ENCODE peak calls at places on chromosomes 16 and 17, in seven cellular contexts. One of them, this sample, is unnamed.

GRCh38 chr16:70588565-70588964 is 57.8 kb upstream of the IL34 start:
- DNase-seq in left lung: no peak
- DNase-seq in GM06990: no peak
- DNase-seq in H1: no peak
- DNase-seq in aorta: no peak
- DNase-seq in pancreas: no peak
- DNase-seq in tibial nerve: no peak
- DNase-seq in this sample: no peak

GRCh38 chr17:79633937-79634813 is 23.3 kb upstream of the RBFOX3 start:
- DNase-seq in GM06990: no peak
- DNase-seq in H1: no peak
- DNase-seq in aorta: peak
- DNase-seq in left lung: no peak
- DNase-seq in pancreas: no peak
- DNase-seq in tibial nerve: no peak
- DNase-seq in this sample: no peak

GRCh38 chr17:8160741-8161221 is 2.0 kb downstream of the VAMP2 start:
- DNase-seq in aorta: no peak
- DNase-seq in tibial nerve: no peak
- DNase-seq in GM06990: no peak
- DNase-seq in H1: no peak
- DNase-seq in pancreas: peak
- DNase-seq in left lung: no peak
- DNase-seq in this sample: no peak

GRCh38 chr16:69847643-69848042 is 85.5 kb downstream of the WWP2 start:
- DNase-seq in pancreas: no peak
- DNase-seq in H1: no peak
- DNase-seq in aorta: no peak
- DNase-seq in left lung: no peak
- DNase-seq in GM06990: no peak
- DNase-seq in tibial nerve: no peak
- DNase-seq in this sample: no peak

GRCh38 chr17:60305141-60305540 is 86.8 kb downstream of the USP32 start:
- DNase-seq in GM06990: peak
- DNase-seq in left lung: no peak
- DNase-seq in pancreas: no peak
- DNase-seq in aorta: no peak
- DNase-seq in tibial nerve: no peak
- DNase-seq in H1: no peak
- DNase-seq in this sample: peak

GRCh38 chr17:73281926-73282325 is 20.2 kb upstream of the CPSF4L start:
- DNase-seq in left lung: no peak
- DNase-seq in tibial nerve: no peak
- DNase-seq in pancreas: peak
- DNase-seq in aorta: no peak
- DNase-seq in H1: no peak
- DNase-seq in GM06990: no peak
- DNase-seq in this sample: no peak

GRCh38 chr17:33112763-33113162 is 121.1 kb downstream of the SPACA3 start:
- DNase-seq in H1: no peak
- DNase-seq in left lung: no peak
- DNase-seq in tibial nerve: no peak
- DNase-seq in GM06990: no peak
- DNase-seq in aorta: no peak
- DNase-seq in pancreas: no peak
- DNase-seq in this sample: peak

GRCh38 chr17:74210191-74211140 is 2.9 kb upstream of the TTYH2 start:
- DNase-seq in H1: no peak
- DNase-seq in tibial nerve: peak
- DNase-seq in GM06990: peak
- DNase-seq in left lung: peak
- DNase-seq in pancreas: peak
- DNase-seq in aorta: no peak
- DNase-seq in this sample: peak

GRCh38 chr17:59534583-59534982 is 30.8 kb upstream of the DHX40 start:
- DNase-seq in pancreas: no peak
- DNase-seq in tibial nerve: no peak
- DNase-seq in aorta: no peak
- DNase-seq in GM06990: no peak
- DNase-seq in left lung: no peak
- DNase-seq in H1: no peak
- DNase-seq in this sample: no peak

GRCh38 chr17:82769041-82769440 is 17.2 kb downstream of the TBCD start:
- DNase-seq in left lung: no peak
- DNase-seq in aorta: no peak
- DNase-seq in pancreas: no peak
- DNase-seq in GM06990: no peak
- DNase-seq in H1: no peak
- DNase-seq in tibial nerve: no peak
- DNase-seq in this sample: no peak

GRCh38 chr16:5820472-5820871 is 722.9 kb upstream of the EEF2KMT start:
- DNase-seq in pancreas: no peak
- DNase-seq in H1: peak
- DNase-seq in left lung: no peak
- DNase-seq in aorta: no peak
- DNase-seq in GM06990: no peak
- DNase-seq in tibial nerve: no peak
- DNase-seq in this sample: no peak

GRCh38 chr17:73503560-73503959 is 140.7 kb downstream of the SDK2 start:
- DNase-seq in tibial nerve: no peak
- DNase-seq in GM06990: no peak
- DNase-seq in aorta: no peak
- DNase-seq in pancreas: no peak
- DNase-seq in H1: no peak
- DNase-seq in left lung: no peak
- DNase-seq in this sample: no peak

GRCh38 chr17:81453712-81454111 is 58.5 kb downstream of the BAHCC1 start:
- DNase-seq in aorta: no peak
- DNase-seq in pancreas: no peak
- DNase-seq in left lung: no peak
- DNase-seq in tibial nerve: no peak
- DNase-seq in H1: no peak
- DNase-seq in GM06990: peak
- DNase-seq in this sample: no peak

GRCh38 chr16:72990003-72990521 is 57.9 kb downstream of the ZFHX3 start:
- DNase-seq in left lung: no peak
- DNase-seq in aorta: peak
- DNase-seq in pancreas: no peak
- DNase-seq in tibial nerve: peak
- DNase-seq in H1: no peak
- DNase-seq in GM06990: no peak
- DNase-seq in this sample: peak

DNA sequence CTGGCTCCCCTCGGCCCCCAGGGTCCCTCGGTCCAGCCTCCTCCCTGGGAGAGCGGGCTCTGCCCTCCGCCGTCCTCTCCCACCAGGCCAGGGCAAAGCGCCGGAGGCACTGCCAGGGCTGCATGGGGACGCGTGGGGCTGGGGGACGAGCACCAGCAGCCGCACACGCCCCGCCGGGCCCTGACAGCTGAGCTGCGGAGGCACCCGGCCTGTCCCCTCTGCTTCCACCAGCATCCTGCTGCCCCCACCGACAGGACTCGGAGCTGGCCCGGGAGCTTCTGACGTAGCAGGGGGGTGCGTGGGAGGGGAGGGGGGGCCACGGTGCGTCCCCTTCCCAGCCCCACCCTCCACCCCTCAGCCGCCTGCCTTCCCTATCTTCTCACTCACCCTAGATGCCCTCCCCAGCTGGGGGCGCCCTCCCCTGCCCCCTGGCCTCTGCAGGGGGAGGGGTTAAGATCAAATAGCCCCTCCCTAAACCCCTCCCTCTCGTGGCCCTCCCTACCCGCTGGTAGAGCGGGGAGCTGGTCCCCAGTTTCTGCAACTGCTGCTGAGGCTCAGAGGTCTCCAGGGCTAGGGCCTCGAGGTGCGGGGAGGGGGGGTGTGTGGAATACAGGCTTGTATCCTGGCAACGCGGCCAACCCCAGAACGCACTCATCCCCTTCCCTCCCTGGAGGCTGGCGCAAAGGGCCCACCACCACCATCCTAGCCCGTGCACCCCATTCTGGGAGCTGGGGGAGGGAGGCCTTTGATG is 1.1 kb downstream of the SRCIN1 start:
- DNase-seq in H1: no peak
- DNase-seq in GM06990: peak
- DNase-seq in pancreas: peak
- DNase-seq in left lung: peak
- DNase-seq in aorta: no peak
- DNase-seq in tibial nerve: no peak
- DNase-seq in this sample: peak
- H3K4me3 ChIP-seq in H1: peak
- H3K4me3 ChIP-seq in GM06990: no peak
- H3K4me3 ChIP-seq in pancreas: no peak
- H3K4me3 ChIP-seq in left lung: no peak
- H3K4me3 ChIP-seq in aorta: no peak
- H3K4me3 ChIP-seq in tibial nerve: peak
- H3K4me3 ChIP-seq in this sample: no peak

DNA sequence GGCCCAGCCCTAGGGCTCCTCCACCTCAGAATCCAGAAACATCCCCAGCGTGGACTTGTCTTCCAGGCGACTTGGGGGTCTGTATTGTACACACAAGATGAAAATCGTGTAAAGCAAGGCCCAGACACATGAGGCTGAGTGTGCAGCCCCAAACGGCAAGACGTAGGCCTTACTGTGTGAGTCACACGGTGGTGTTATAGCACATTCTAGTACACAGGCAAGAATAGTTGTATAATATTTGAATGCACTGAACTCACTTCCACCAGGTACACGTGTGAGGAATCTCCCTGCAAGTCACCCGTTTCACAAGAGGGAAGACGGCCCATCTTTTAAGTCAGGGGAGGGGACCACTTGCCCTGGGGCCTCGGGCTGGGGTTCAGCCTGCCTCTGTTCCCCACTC is 71.4 kb downstream of the SREBF1 start:
- DNase-seq in H1: no peak
- DNase-seq in pancreas: no peak
- DNase-seq in tibial nerve: no peak
- DNase-seq in left lung: no peak
- DNase-seq in GM06990: no peak
- DNase-seq in aorta: no peak
- DNase-seq in this sample: no peak
- H3K4me3 ChIP-seq in H1: no peak
- H3K4me3 ChIP-seq in pancreas: no peak
- H3K4me3 ChIP-seq in tibial nerve: no peak
- H3K4me3 ChIP-seq in left lung: no peak
- H3K4me3 ChIP-seq in GM06990: no peak
- H3K4me3 ChIP-seq in aorta: no peak
- H3K4me3 ChIP-seq in this sample: no peak

DNA sequence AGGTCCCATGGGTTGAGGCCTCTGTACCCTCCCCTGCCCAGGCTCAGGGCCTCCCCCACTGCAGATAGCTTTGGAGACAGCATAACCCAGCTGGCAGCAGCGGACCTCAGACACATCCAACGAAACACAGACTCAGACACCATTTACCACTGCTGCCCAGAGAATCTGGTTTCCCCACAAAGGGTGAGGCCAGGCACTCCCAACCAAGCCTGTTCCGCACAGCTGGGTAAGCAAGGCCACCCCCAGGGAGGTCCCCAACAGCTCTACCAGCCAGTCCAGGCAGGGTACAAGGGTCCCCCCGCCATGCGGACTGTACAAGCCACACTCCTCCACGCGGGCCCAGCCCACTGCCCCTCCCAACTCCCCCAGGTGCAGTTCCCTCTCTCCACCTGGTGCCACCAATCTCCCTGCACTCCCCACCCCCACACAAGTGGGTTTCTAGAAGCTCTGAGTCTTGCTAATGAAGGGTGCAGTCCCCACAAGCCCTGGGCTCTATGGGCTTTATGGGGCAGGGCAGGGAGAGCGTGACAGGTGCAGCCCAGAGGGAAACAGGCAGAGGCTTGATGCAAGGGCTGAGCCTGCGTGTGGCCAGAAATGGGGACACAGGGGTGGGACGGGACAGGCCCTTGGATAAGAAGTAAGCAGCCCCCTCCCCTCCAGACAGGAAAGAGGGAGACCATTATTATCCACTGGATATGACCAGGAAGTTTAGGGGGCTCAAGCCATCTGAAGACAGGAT is 8.8 kb downstream of the RHBDF2 start:
- DNase-seq in H1: no peak
- DNase-seq in GM06990: peak
- DNase-seq in left lung: no peak
- DNase-seq in aorta: no peak
- DNase-seq in pancreas: peak
- DNase-seq in tibial nerve: no peak
- DNase-seq in this sample: no peak
- H3K4me3 ChIP-seq in H1: no peak
- H3K4me3 ChIP-seq in GM06990: peak
- H3K4me3 ChIP-seq in left lung: peak
- H3K4me3 ChIP-seq in aorta: no peak
- H3K4me3 ChIP-seq in pancreas: no peak
- H3K4me3 ChIP-seq in tibial nerve: peak
- H3K4me3 ChIP-seq in this sample: no peak

GRCh38 chr16:79600636-79601091 is at the start of gene MAF:
- DNase-seq in tibial nerve: peak
- DNase-seq in aorta: peak
- DNase-seq in H1: peak
- DNase-seq in pancreas: peak
- DNase-seq in left lung: peak
- DNase-seq in GM06990: peak
- DNase-seq in this sample: peak

GRCh38 chr16:79602615-79603014 is 2.1 kb upstream of the MAF start:
- DNase-seq in left lung: no peak
- DNase-seq in tibial nerve: no peak
- DNase-seq in aorta: no peak
- DNase-seq in GM06990: no peak
- DNase-seq in pancreas: no peak
- DNase-seq in H1: no peak
- DNase-seq in this sample: peak

GRCh38 chr16:79599837-79600635 is 501 bp downstream of the MAF start:
- DNase-seq in pancreas: peak
- DNase-seq in H1: no peak
- DNase-seq in GM06990: peak
- DNase-seq in aorta: peak
- DNase-seq in left lung: peak
- DNase-seq in tibial nerve: no peak
- DNase-seq in this sample: peak

GRCh38 chr16:79601092-79601977 is 798 bp upstream of the MAF start:
- DNase-seq in tibial nerve: no peak
- DNase-seq in pancreas: peak
- DNase-seq in aorta: peak
- DNase-seq in left lung: peak
- DNase-seq in GM06990: peak
- DNase-seq in H1: no peak
- DNase-seq in this sample: peak

GRCh38 chr16:79601978-79602609 is 1.6 kb upstream of the MAF start:
- DNase-seq in left lung: no peak
- DNase-seq in H1: peak
- DNase-seq in GM06990: peak
- DNase-seq in aorta: peak
- DNase-seq in tibial nerve: peak
- DNase-seq in pancreas: peak
- DNase-seq in this sample: peak
- H3K4me3 ChIP-seq in left lung: peak
- H3K4me3 ChIP-seq in H1: peak
- H3K4me3 ChIP-seq in GM06990: no peak
- H3K4me3 ChIP-seq in aorta: peak
- H3K4me3 ChIP-seq in tibial nerve: peak
- H3K4me3 ChIP-seq in pancreas: peak
- H3K4me3 ChIP-seq in this sample: peak

This sample was measured in hepatocyte.